ENCODE peak calls at places on chromosomes 2 and 18, in six cellular contexts. Y is DMS 273 treated with DMSO at 0.1 percent for 48 hours, A is DND-41, B is EH, X is A172, U is COR-L47. Z is an unnamed sample.

GRCh38 chr2:233343171-233343705 is 11.1 kb upstream of the DGKD start:
- DNase-seq in Y (no peak), A (no peak), B (no peak), X (no peak), U (no peak), Z (no peak)

GRCh38 chr2:44528595-44528994 is 166.8 kb downstream of the CAMKMT start:
- DNase-seq in Y (no peak), A (no peak), B (peak; percentile 78), X (peak; percentile 25), U (no peak), Z (no peak)

GRCh38 chr2:98709530-98709929 is 21.4 kb downstream of the MGAT4A start:
- DNase-seq in Y (peak; percentile 36), A (no peak), B (no peak), X (no peak), U (no peak), Z (no peak)

GRCh38 chr2:197433770-197434438 is 924 bp downstream of the SF3B1 start:
- DNase-seq in Y (no peak), A (no peak), B (peak; percentile 20), X (peak; percentile 11), U (no peak), Z (no peak)

GRCh38 chr18:76494181-76494540 is 881 bp downstream of the ZNF516 start:
- DNase-seq in Y (no peak), A (no peak), B (peak; percentile 56), X (no peak), U (peak; percentile 72), Z (no peak)

GRCh38 chr2:174003635-174004310 is 38.6 kb upstream of the SP3 start:
- DNase-seq in Y (no peak), A (no peak), B (peak; percentile 27), X (peak; percentile 21), U (no peak), Z (no peak)

GRCh38 chr2:14125561-14125960 is 507.0 kb upstream of the LRATD1 start:
- DNase-seq in Y (no peak), A (no peak), B (no peak), X (no peak), U (no peak), Z (no peak)

GRCh38 chr2:63078852-63079606 is 28.4 kb downstream of the OTX1 start:
- DNase-seq in Y (no peak), A (peak; percentile 42), B (peak; percentile 17), X (peak; percentile 4), U (no peak), Z (no peak)

GRCh38 chr18:4871197-4871596 is 325.9 kb downstream of the AKAIN1 start:
- DNase-seq in Y (no peak), A (no peak), B (no peak), X (no peak), U (no peak), Z (no peak)

GRCh38 chr2:158497486-158497885 is 40.7 kb downstream of the PKP4 start:
- DNase-seq in Y (no peak), A (no peak), B (peak; percentile 33), X (peak; percentile 21), U (no peak), Z (no peak)

GRCh38 chr2:239671471-239671870 is 270.7 kb upstream of the HDAC4 start:
- DNase-seq in Y (no peak), A (no peak), B (no peak), X (no peak), U (no peak), Z (no peak)